ENCODE peak calls at places on chromosome 12, in nine cellular contexts. T is NCI-H748 treated with DMSO at 0.1 percent for 48 hours; K is renal cortical epithelial cell; L is activated CD4-positive, alpha-beta T cell treated with anti-CD3 and anti-CD28 coated beads for 1 hour; V is NCI-H460; U is CD8-positive, alpha-beta memory T cell; R is Right ventricle myocardium inferior; M is GM04504; F is neural crest cell. H is an unnamed sample.

GRCh38 chr12:94427520-94428381 is 31.9 kb downstream of the CEP83 start:
- DNase-seq in T (no peak), K (peak), L (no peak), V (no peak), U (no peak), R (no peak), M (peak), F (no peak), H (peak)

GRCh38 chr12:130152386-130152785 is 9.9 kb upstream of the FZD10 start:
- DNase-seq in T (no peak), K (no peak), L (no peak), V (no peak), U (no peak), R (no peak), M (no peak), F (no peak), H (no peak)

GRCh38 chr12:47812797-47813490 is 6.8 kb downstream of the HDAC7 start:
- DNase-seq in T (no peak), K (peak), L (peak), V (peak), U (peak), R (peak), M (peak), F (peak), H (peak)

GRCh38 chr12:81819991-81820633 is 61.0 kb upstream of the PPFIA2 start:
- DNase-seq in T (no peak), K (peak), L (no peak), V (no peak), U (no peak), R (no peak), M (no peak), F (no peak), H (no peak)

GRCh38 chr12:125685885-125686284 is 620.6 kb downstream of the AACS start:
- DNase-seq in T (no peak), K (no peak), L (no peak), V (no peak), U (no peak), R (no peak), M (no peak), F (no peak), H (no peak)

GRCh38 chr12:108313609-108314331 is 25.3 kb downstream of the CMKLR1 start:
- DNase-seq in T (no peak), K (no peak), L (no peak), V (no peak), U (peak), R (no peak), M (no peak), F (no peak), H (no peak)

GRCh38 chr12:124732275-124733075 is 131.2 kb downstream of the SCARB1 start:
- DNase-seq in T (no peak), K (no peak), L (no peak), V (no peak), U (no peak), R (peak), M (no peak), F (no peak), H (no peak)

GRCh38 chr12:2267624-2268477 is 215.1 kb downstream of the CACNA1C start:
- DNase-seq in T (no peak), K (peak), L (no peak), V (no peak), U (no peak), R (no peak), M (peak), F (no peak), H (no peak)

GRCh38 chr12:6821674-6822433 is at the start of gene GPR162:
- DNase-seq in T (peak), K (no peak), L (no peak), V (no peak), U (no peak), R (peak), M (no peak), F (peak), H (peak)

GRCh38 chr12:85975716-85976115 is 101.6 kb downstream of the NTS start:
- DNase-seq in T (no peak), K (no peak), L (no peak), V (no peak), U (no peak), R (no peak), M (no peak), F (no peak), H (no peak)

GRCh38 chr12:118418385-118419057 is 42.2 kb downstream of the SUDS3 start:
- DNase-seq in T (no peak), K (peak), L (no peak), V (no peak), U (no peak), R (no peak), M (no peak), F (no peak), H (no peak)

GRCh38 chr12:91460457-91460856 is 277.8 kb upstream of the DCN start:
- DNase-seq in T (peak), K (no peak), L (no peak), V (no peak), U (no peak), R (no peak), M (no peak), F (no peak), H (no peak)

GRCh38 chr12:113435367-113435766 is 13.2 kb downstream of the SDSL start:
- DNase-seq in T (no peak), K (no peak), L (no peak), V (no peak), U (no peak), R (no peak), M (no peak), F (no peak), H (no peak)

GRCh38 chr12:79857675-79858074 is 77.2 kb downstream of the PPP1R12A start:
- DNase-seq in T (no peak), K (no peak), L (no peak), V (no peak), U (no peak), R (no peak), M (no peak), F (no peak), H (no peak)